ENCODE peak calls at places on chromosomes 4 and X, in five cellular contexts. One of them, this sample, is unnamed. For H3K4me1, the result is how much of the 10 kb centered on the place peaks cover.

GRCh38 chrX:135596495-135596894 is 76.0 kb downstream of the INTS6L start:
- DNase-seq in GM12878: no peak
- DNase-seq in K562: peak
- DNase-seq in HepG2: peak
- DNase-seq in H1: peak
- DNase-seq in this sample: peak

GRCh38 chr4:71553605-71554004 is 214.8 kb downstream of the SLC4A4 start:
- DNase-seq in GM12878: no peak
- DNase-seq in K562: peak
- DNase-seq in HepG2: no peak
- DNase-seq in H1: no peak
- DNase-seq in this sample: peak

GRCh38 chr4:1409806-1410425 is 3.7 kb upstream of the NKX1-1 start:
- DNase-seq in GM12878: no peak
- DNase-seq in K562: no peak
- DNase-seq in HepG2: no peak
- DNase-seq in H1: no peak
- DNase-seq in this sample: peak

GRCh38 chrX:23784487-23785301 is 1.7 kb downstream of the SAT1 start:
- DNase-seq in GM12878: no peak
- DNase-seq in K562: peak
- DNase-seq in HepG2: no peak
- DNase-seq in H1: no peak
- DNase-seq in this sample: no peak

GRCh38 chr4:81049861-81050423 is 19.4 kb downstream of the BMP3 start:
- DNase-seq in GM12878: no peak
- DNase-seq in K562: no peak
- DNase-seq in HepG2: no peak
- DNase-seq in H1: no peak
- DNase-seq in this sample: no peak

GRCh38 chrX:17007134-17007768 is 60.8 kb downstream of the REPS2 start:
- DNase-seq in GM12878: no peak
- DNase-seq in K562: peak
- DNase-seq in HepG2: peak
- DNase-seq in H1: no peak
- DNase-seq in this sample: peak

GRCh38 chr4:140637836-140638235 is 69.1 kb upstream of the UCP1 start:
- DNase-seq in GM12878: no peak
- DNase-seq in K562: peak
- DNase-seq in HepG2: peak
- DNase-seq in H1: no peak
- DNase-seq in this sample: peak

GRCh38 chr4:8071741-8072140 is 86.9 kb downstream of the ABLIM2 start:
- DNase-seq in GM12878: no peak
- DNase-seq in K562: no peak
- DNase-seq in HepG2: no peak
- DNase-seq in H1: no peak
- DNase-seq in this sample: no peak

GRCh38 chr4:169225058-169225751 is 45.6 kb downstream of the SH3RF1 start:
- DNase-seq in GM12878: no peak
- DNase-seq in K562: no peak
- DNase-seq in HepG2: no peak
- DNase-seq in H1: no peak
- DNase-seq in this sample: no peak

GRCh38 chrX:1463581-1464281 is 11.0 kb upstream of the ASMTL start:
- DNase-seq in GM12878: no peak
- DNase-seq in K562: no peak
- DNase-seq in HepG2: no peak
- DNase-seq in H1: no peak
- DNase-seq in this sample: no peak

GRCh38 chr4:118845552-118846065 is 9.7 kb upstream of the SEC24D start:
- DNase-seq in GM12878: no peak
- DNase-seq in K562: no peak
- DNase-seq in HepG2: no peak
- DNase-seq in H1: no peak
- DNase-seq in this sample: no peak

GRCh38 chrX:11261260-11261659 is 32.0 kb upstream of the AMELX start:
- DNase-seq in GM12878: no peak
- DNase-seq in K562: no peak
- DNase-seq in HepG2: no peak
- DNase-seq in H1: no peak
- DNase-seq in this sample: no peak

DNA sequence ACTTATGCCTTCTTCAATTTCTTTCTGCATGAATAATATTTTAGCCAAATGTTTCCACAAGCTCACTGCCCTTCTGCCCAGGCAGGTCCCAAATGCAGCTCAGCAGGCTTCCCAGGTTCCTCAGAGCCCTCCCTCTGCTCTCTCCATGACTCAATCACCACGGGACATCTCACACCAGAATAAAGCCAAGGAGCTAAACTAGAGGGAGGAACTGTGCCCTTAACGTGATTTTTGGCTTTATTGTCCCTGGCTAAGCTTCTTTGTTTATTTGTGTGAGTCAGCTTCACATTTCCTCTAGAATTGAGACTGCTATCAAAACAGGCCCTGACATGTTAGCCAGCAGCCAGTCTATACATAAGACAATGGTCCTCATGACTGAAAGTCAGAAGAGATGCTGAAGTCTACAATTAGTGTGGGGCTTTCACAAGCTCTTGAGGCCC is 186.4 kb upstream of the GALNT7 start:
- DNase-seq in GM12878: peak
- DNase-seq in K562: no peak
- DNase-seq in HepG2: no peak
- DNase-seq in H1: no peak
- DNase-seq in this sample: no peak
- TF ChIP-seq TAF1 in GM12878: no peak
- TF ChIP-seq TAF1 in K562: no peak
- TF ChIP-seq TAF1 in HepG2: no peak
- TF ChIP-seq TAF1 in H1: no peak
- TF ChIP-seq TAF1 in this sample: no peak

GRCh38 chr4:137307806-137308205 is 224.5 kb downstream of the PCDH18 start:
- DNase-seq in GM12878: no peak
- DNase-seq in K562: no peak
- DNase-seq in HepG2: no peak
- DNase-seq in H1: no peak
- DNase-seq in this sample: no peak
- H3K4me1 ChIP-seq in GM12878: under half
- H3K4me1 ChIP-seq in K562: under half
- H3K4me1 ChIP-seq in HepG2: under half
- H3K4me1 ChIP-seq in H1: under half
- H3K4me1 ChIP-seq in this sample: under half

DNA sequence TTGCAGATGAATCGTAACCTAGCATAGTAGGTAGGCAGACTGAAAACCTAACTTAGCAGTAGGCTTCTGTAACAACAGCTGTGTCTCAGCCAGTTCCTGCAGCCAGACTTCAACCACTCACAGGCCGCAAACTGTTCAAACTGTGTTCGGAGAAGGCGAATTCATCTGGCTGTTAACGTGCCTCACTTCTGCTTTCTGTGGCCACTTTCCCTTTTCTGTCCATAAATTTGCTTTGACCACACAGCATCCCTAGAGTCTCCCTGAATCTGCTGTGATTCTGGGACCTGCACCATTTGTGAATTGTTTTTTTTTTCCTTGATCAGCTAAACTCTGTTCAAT is 15.3 kb downstream of the HTT-AS start:
- DNase-seq in GM12878: no peak
- DNase-seq in K562: no peak
- DNase-seq in HepG2: no peak
- DNase-seq in H1: no peak
- DNase-seq in this sample: no peak
- TF ChIP-seq TAF1 in GM12878: no peak
- TF ChIP-seq TAF1 in K562: no peak
- TF ChIP-seq TAF1 in HepG2: no peak
- TF ChIP-seq TAF1 in H1: no peak
- TF ChIP-seq TAF1 in this sample: no peak

DNA sequence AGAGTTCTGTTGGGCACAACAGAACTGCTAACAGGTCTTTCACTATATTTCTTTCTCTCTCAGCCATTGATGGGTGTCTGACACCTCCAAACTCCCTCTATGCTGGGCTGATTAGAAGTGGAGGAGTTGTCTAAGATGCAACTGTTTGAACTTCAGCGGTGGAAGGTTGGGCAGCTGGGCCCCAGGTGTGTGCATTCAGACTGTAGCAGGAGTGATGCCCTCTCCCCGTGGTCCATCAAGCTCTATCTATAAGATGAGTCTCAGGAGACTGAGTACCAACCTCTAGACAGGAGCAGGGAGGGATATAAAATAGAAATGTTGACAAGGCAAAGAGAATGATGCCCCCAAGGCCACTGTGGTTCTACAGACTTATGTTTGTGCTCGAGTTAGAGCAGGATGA is 28.1 kb upstream of the CHRNA9 start:
- DNase-seq in GM12878: no peak
- DNase-seq in K562: no peak
- DNase-seq in HepG2: no peak
- DNase-seq in H1: no peak
- DNase-seq in this sample: no peak
- H3K4me1 ChIP-seq in GM12878: half or more
- H3K4me1 ChIP-seq in K562: under half
- H3K4me1 ChIP-seq in HepG2: under half
- H3K4me1 ChIP-seq in H1: under half
- H3K4me1 ChIP-seq in this sample: under half

GRCh38 chrX:2828404-2829065 is at the start of gene GYG2:
- DNase-seq in GM12878: no peak
- DNase-seq in K562: peak
- DNase-seq in HepG2: peak
- DNase-seq in H1: no peak
- DNase-seq in this sample: peak
- TF ChIP-seq TAF1 in GM12878: no peak
- TF ChIP-seq TAF1 in K562: no peak
- TF ChIP-seq TAF1 in HepG2: no peak
- TF ChIP-seq TAF1 in H1: no peak
- TF ChIP-seq TAF1 in this sample: no peak

This sample was measured in SK-N-SH.